ENCODE peak calls at places on chromosomes 7 and 10, in six cellular contexts. O is GM23248, Z is HCT116, R is neural progenitor cell, A is SK-N-SH, S is MM.1S. W is an unnamed sample.

GRCh38 chr7:112009081-112009480 is 197.1 kb downstream of the DOCK4 start:
- DNase-seq in O (peak), Z (no peak), R (no peak), A (no peak), S (peak), W (peak)

GRCh38 chr7:28669329-28669728 is 257.0 kb downstream of the CREB5 start:
- DNase-seq in O (no peak), Z (no peak), R (no peak), A (no peak), S (no peak), W (no peak)

GRCh38 chr10:133608855-133609254 is 17.7 kb downstream of the FRG2B start:
- DNase-seq in O (peak), Z (no peak), R (no peak), A (peak), S (peak), W (peak)

GRCh38 chr7:50978633-50979215 is 196.0 kb upstream of the GRB10 start:
- DNase-seq in O (peak), Z (no peak), R (peak), A (no peak), S (no peak), W (peak)

GRCh38 chr7:126574276-126574675 is 678.5 kb downstream of the GRM8 start:
- DNase-seq in O (peak), Z (no peak), R (no peak), A (no peak), S (no peak), W (peak)

GRCh38 chr7:36128448-36129047 is 24.5 kb upstream of the EEPD1 start:
- DNase-seq in O (peak), Z (peak), R (no peak), A (peak), S (no peak), W (peak)

GRCh38 chr10:17963431-17963830 is 11.7 kb downstream of the SLC39A12 start:
- DNase-seq in O (no peak), Z (no peak), R (no peak), A (no peak), S (no peak), W (peak)

GRCh38 chr7:33905389-33906032 is at the start of gene BMPER:
- DNase-seq in O (peak), Z (no peak), R (peak), A (peak), S (peak), W (peak)

GRCh38 chr10:73931767-73932624 is 21.1 kb downstream of the PLAU start:
- DNase-seq in O (no peak), Z (peak), R (no peak), A (no peak), S (peak), W (peak)

GRCh38 chr7:43785425-43785824 is 26.9 kb downstream of the BLVRA start:
- DNase-seq in O (peak), Z (no peak), R (no peak), A (no peak), S (no peak), W (peak)

GRCh38 chr10:91163709-91164474 is 56.6 kb upstream of the PCGF5 start:
- DNase-seq in O (peak), Z (peak), R (peak), A (peak), S (no peak), W (peak)

DNA sequence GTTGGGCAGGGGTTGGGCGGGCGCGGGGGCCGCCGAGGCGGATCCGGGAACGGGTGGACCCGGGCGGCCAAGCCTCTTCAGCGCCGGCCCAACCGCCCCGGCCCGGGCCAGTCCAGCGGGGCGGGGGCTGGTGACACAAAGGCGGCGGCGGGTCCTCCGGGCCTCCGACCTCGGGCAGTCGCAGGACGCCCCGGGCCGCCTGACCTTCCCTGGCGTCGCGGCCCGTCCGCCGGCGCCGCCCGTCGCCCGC is 54.2 kb downstream of the METTL2B start:
- DNase-seq in O (no peak), Z (no peak), R (no peak), A (no peak), S (no peak), W (no peak)
- H3K4me2 ChIP-seq in O (peak), Z (peak), R (peak), A (peak), S (no peak), W (peak)

GRCh38 chr10:30967654-30968421 is 63.8 kb downstream of the ZNF438 start:
- DNase-seq in O (no peak), Z (no peak), R (no peak), A (no peak), S (no peak), W (no peak)
- TF ChIP-seq EZH2phosphoT487 in O (no peak), Z (no peak), R (no peak), A (no peak), S (no peak), W (no peak)

DNA sequence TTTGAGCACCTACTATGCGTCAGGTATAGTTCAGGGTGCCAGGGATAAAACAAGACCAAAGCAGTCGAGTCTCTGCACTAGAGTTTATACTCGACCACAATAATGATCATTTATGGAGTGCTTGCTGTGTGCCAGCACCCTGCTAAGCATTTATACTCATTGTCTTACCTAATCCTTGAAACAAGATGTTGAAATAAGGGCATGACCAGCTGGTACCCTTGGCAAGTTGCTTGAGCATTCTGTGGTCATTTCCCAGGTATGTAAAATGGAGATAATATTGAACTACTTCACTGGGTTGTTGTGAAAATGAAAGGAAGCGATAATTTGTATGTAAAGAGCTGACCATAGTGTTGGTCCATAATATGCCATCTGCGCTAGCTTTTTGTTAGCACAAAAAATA is 185.4 kb downstream of the CYP26A1 start:
- DNase-seq in O (peak), Z (no peak), R (no peak), A (no peak), S (no peak), W (no peak)
- H3K9ac ChIP-seq in O (no peak), Z (no peak), R (no peak), A (no peak), S (no peak), W (no peak)

GRCh38 chr10:96270564-96270963 is 805 bp downstream of the BLNK start:
- DNase-seq in O (no peak), Z (no peak), R (no peak), A (no peak), S (no peak), W (no peak)
- H3K4me2 ChIP-seq in O (no peak), Z (no peak), R (no peak), A (no peak), S (peak), W (no peak)